ENCODE peak calls at places on chromosomes 3 and 15, in eight cellular contexts. F is Peyer's patch, U is right lobe of liver, H is cardiac muscle cell, C is OCI-LY7, N is psoas muscle, X is A673, D is PC-3. G is an unnamed sample.
A peak's percentile ranks its signal among the peaks of the same experiment; 100 is the strongest.

GRCh38 chr15:75904241-75904631 is 558 bp downstream of the FBXO22 start:
- DNase-seq in N (no peak), X (peak; percentile 47), C (peak; percentile 44), F (no peak), D (peak; percentile 37), U (no peak), H (peak; percentile 60), G (no peak)

GRCh38 chr15:55360256-55360655 is 41.2 kb downstream of the PIGB start:
- DNase-seq in X (no peak), N (no peak), U (no peak), D (no peak), H (no peak), C (no peak), F (no peak), G (no peak)

GRCh38 chr3:139930201-139930600 is 4.8 kb upstream of the CLSTN2 start:
- DNase-seq in D (no peak), C (no peak), U (no peak), N (no peak), F (no peak), X (no peak), H (no peak), G (no peak)

GRCh38 chr3:169661567-169662214 is 1.8 kb downstream of the MECOM start:
- DNase-seq in X (peak; percentile 52), H (peak; percentile 70), C (peak; percentile 14), N (peak; percentile 59), D (peak; percentile 48), F (no peak), U (no peak), G (no peak)

GRCh38 chr3:58293516-58293915 is 12.5 kb upstream of the RPP14 start:
- DNase-seq in F (no peak), N (no peak), C (no peak), X (no peak), U (no peak), D (no peak), H (no peak), G (no peak)

GRCh38 chr3:164387236-164387635 is 691.1 kb downstream of the SI start:
- DNase-seq in U (no peak), C (no peak), H (no peak), N (no peak), D (no peak), F (no peak), X (no peak), G (no peak)

GRCh38 chr3:13710251-13710650 is 161.3 kb downstream of the FBLN2 start:
- DNase-seq in N (no peak), F (no peak), C (no peak), U (peak; percentile 1), X (no peak), H (no peak), D (no peak), G (no peak)

GRCh38 chr3:37793889-37794591 is 67.6 kb upstream of the CTDSPL start:
- DNase-seq in D (no peak), H (no peak), X (no peak), F (no peak), C (no peak), U (no peak), N (no peak), G (no peak)

GRCh38 chr3:123700791-123701712 is 116.2 kb upstream of the HACD2 start:
- DNase-seq in C (no peak), X (no peak), U (no peak), N (no peak), H (no peak), F (no peak), D (no peak), G (no peak)

GRCh38 chr15:37096878-37097568 is 3.3 kb downstream of the MEIS2 start:
- DNase-seq in X (no peak), F (no peak), U (no peak), D (no peak), H (no peak), C (no peak), N (no peak), G (no peak)

GRCh38 chr3:108603689-108604088 is 14.2 kb downstream of the DZIP3 start:
- DNase-seq in C (peak; percentile 27), X (no peak), U (no peak), H (no peak), N (no peak), D (peak; percentile 44), F (no peak), G (no peak)

GRCh38 chr3:133364704-133365103 is 35.2 kb upstream of the BFSP2 start:
- DNase-seq in F (no peak), C (no peak), H (no peak), U (no peak), N (no peak), X (no peak), D (no peak), G (no peak)

GRCh38 chr3:133369041-133369440 is 30.8 kb upstream of the BFSP2 start:
- DNase-seq in D (no peak), X (no peak), F (no peak), H (no peak), U (no peak), N (no peak), C (no peak), G (no peak)

GRCh38 chr3:133367431-133367830 is 32.4 kb upstream of the BFSP2 start:
- DNase-seq in H (no peak), U (no peak), N (no peak), C (no peak), F (no peak), X (no peak), D (no peak), G (no peak)

GRCh38 chr3:133367956-133368355 is 31.9 kb upstream of the BFSP2 start:
- DNase-seq in H (no peak), N (no peak), X (no peak), D (no peak), U (no peak), F (no peak), C (no peak), G (no peak)

GRCh38 chr3:133366921-133367320 is 32.9 kb upstream of the BFSP2 start:
- DNase-seq in C (no peak), F (no peak), N (no peak), H (no peak), D (no peak), U (no peak), X (no peak), G (no peak)
- H3K4me1 ChIP-seq in C (no peaks in the 10 kb centered on the region), F (no peaks in the 10 kb centered on the region), N (no peaks in the 10 kb centered on the region), H (no peaks in the 10 kb centered on the region), D (no peaks in the 10 kb centered on the region), U (no peaks in the 10 kb centered on the region), X (no peaks in the 10 kb centered on the region), G (no peaks in the 10 kb centered on the region)

GRCh38 chr15:101481917-101482525 is 7.5 kb downstream of the PCSK6 start:
- DNase-seq in X (no peak), U (no peak), C (no peak), F (no peak), D (peak; percentile 22), N (no peak), H (no peak), G (no peak)
- TF ChIP-seq CTCF in X (no peak), U (no peak), C (no peak), F (no peak), D (no peak), N (no peak), H (no peak), G (no peak)

GRCh38 chr3:127632035-127632434 is 3.0 kb downstream of the PODXL2 start:
- DNase-seq in H (no peak), N (no peak), X (no peak), C (no peak), U (no peak), D (no peak), F (no peak), G (no peak)

GRCh38 chr3:127628426-127628787 is 578 bp upstream of the PODXL2 start:
- DNase-seq in U (no peak), C (no peak), H (no peak), X (no peak), F (no peak), N (no peak), D (no peak), G (no peak)

GRCh38 chr3:127630811-127631714 is 2.1 kb downstream of the PODXL2 start:
- DNase-seq in D (no peak), N (no peak), F (no peak), X (no peak), H (no peak), C (no peak), U (no peak), G (no peak)

GRCh38 chr3:127629462-127630403 is 748 bp downstream of the PODXL2 start:
- DNase-seq in N (no peak), F (peak; percentile 30), U (no peak), H (no peak), D (no peak), X (peak; percentile 19), C (peak; percentile 80), G (no peak)

GRCh38 chr3:127628788-127629456 is at the start of gene PODXL2:
- DNase-seq in C (peak; percentile 61), U (peak; percentile 52), N (peak; percentile 74), F (no peak), H (peak; percentile 87), D (peak; percentile 38), X (peak; percentile 69), G (no peak)
- H3K4me3 ChIP-seq in C (peak within 1 kb of the TSS; percentile 71), U (no peak within 1 kb of the TSS), N (peak within 1 kb of the TSS; percentile 69), F (peak within 1 kb of the TSS; percentile 67), H (peak within 1 kb of the TSS; percentile 34), D (peak within 1 kb of the TSS; percentile 63), X (peak within 1 kb of the TSS; percentile 57), G (peak within 1 kb of the TSS; percentile 73)

DNA sequence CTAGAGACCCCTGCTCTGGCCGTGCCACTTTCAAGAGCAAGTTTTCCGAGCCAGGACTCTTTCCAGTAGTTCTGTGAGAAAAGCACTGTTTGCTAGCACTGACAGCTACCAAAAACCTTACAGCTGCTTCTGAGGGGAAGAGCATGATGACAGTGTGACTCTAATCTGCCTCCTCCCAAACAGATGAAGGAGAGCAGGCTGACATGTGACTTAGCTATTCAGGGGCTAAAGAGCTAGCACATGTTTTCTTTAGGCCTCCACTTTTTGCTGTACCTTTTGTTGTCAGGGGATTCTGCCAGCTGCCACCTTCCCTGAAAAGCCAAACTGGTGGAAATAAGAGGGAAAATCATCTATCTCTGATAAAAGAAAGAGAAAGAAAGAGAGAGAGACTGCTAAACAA is 17.3 kb downstream of the POPDC2 start:
- DNase-seq in F (no peak), U (no peak), H (no peak), N (no peak), X (no peak), C (no peak), D (peak; percentile 39), G (no peak)
- H3K4me1 ChIP-seq in F (no peaks in the 10 kb centered on the region), U (no peaks in the 10 kb centered on the region), H (peaks cover 19% of the 10 kb centered on the region), N (peaks cover 65% of the 10 kb centered on the region), X (peaks cover 13% of the 10 kb centered on the region), C (no peaks in the 10 kb centered on the region), D (peaks cover 39% of the 10 kb centered on the region), G (peaks cover 31% of the 10 kb centered on the region)